ENCODE peak calls at places on chromosomes 2 and 18, in four cellular contexts. K, D, V and W are unnamed samples.

GRCh38 chr18:2723207-2723606 is 67.7 kb downstream of the SMCHD1 start:
- DNase-seq in D (no peak), V (no peak), K (no peak), W (no peak)

GRCh38 chr2:231685349-231686191 is 22.8 kb upstream of the PTMA start:
- DNase-seq in D (peak), V (no peak), K (no peak), W (no peak)

GRCh38 chr2:239393401-239393940 is 7.3 kb downstream of the HDAC4 start:
- DNase-seq in D (no peak), K (no peak), V (no peak), W (no peak)

GRCh38 chr18:3538954-3539617 is 89.1 kb downstream of the TGIF1 start:
- DNase-seq in V (no peak), K (no peak), D (no peak), W (no peak)

GRCh38 chr18:46632401-46633089 is 24.5 kb downstream of the LOXHD1 start:
- DNase-seq in D (no peak), K (peak), V (no peak), W (no peak)

GRCh38 chr2:45010706-45011036 is 1.4 kb upstream of the SIX2 start:
- DNase-seq in D (no peak), V (no peak), K (no peak), W (no peak)

GRCh38 chr2:113219889-113220641 is 46.3 kb downstream of the PSD4 start:
- DNase-seq in D (peak), V (no peak), K (peak), W (no peak)

GRCh38 chr2:23330214-23330613 is 54.8 kb upstream of the KLHL29 start:
- DNase-seq in K (peak), V (no peak), D (no peak), W (peak)

GRCh38 chr2:207632575-207633492 is 7.6 kb upstream of the METTL21A start:
- DNase-seq in D (peak), K (peak), V (no peak), W (no peak)

GRCh38 chr2:111669928-111670695 is 213.9 kb downstream of the ANAPC1 start:
- DNase-seq in D (no peak), V (no peak), K (no peak), W (no peak)

GRCh38 chr18:79626905-79627749 is 52.5 kb upstream of the CTDP1 start:
- DNase-seq in D (no peak), K (no peak), V (no peak), W (no peak)

GRCh38 chr18:55503167-55503820 is 84.7 kb downstream of the TCF4 start:
- DNase-seq in V (no peak), K (no peak), D (no peak), W (peak)
- TF ChIP-seq MYC in V (no peak), K (no peak), D (no peak), W (no peak)

GRCh38 chr2:189676471-189676870 is 2.0 kb downstream of the ANKAR start:
- DNase-seq in D (no peak), K (no peak), V (no peak), W (no peak)

GRCh38 chr2:189674374-189675112 is at the start of gene ANKAR:
- DNase-seq in D (peak), V (peak), K (no peak), W (peak)

GRCh38 chr2:189669913-189670312 is 4.6 kb upstream of the ANKAR start:
- DNase-seq in D (peak), V (no peak), K (no peak), W (no peak)

GRCh38 chr2:189679224-189679623 is 4.8 kb downstream of the ANKAR start:
- DNase-seq in V (no peak), D (no peak), K (no peak), W (no peak)

DNA sequence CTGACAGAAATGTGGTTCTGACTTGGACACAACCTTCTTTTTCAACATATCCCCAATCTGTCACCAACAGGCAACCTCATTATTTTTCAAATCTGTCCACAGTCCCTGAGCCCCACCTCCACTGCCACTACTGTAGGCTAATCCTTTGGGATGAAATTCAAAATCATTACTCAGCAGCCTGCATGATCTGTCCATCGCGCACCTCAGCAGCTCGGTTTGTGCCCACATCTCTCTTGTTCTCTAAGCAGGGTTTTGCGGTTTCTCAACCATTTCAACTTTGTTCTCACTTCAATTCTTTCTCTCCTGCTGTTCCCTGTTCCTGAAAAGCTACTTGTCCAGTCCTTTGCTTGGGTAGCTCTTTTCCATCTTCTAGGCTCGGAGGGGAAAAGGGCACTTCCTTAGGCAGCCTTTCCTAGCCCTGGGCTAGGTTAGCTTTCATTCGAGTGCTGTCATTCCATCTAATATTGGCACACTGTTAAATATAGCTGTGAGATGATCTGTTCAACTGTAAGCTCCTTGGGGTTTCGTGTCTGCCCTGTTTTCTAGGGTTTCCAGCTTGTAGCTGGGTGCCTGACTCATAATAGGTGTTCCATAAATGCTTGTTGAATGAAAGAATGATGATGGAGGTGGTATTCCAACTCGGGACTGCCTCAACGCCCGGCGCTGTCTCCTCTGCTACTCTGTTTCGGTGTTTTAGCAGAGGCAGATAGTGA is 653 bp upstream of the ANKAR start:
- DNase-seq in V (no peak), D (no peak), K (no peak), W (no peak)
- H3K9ac ChIP-seq in V (peak), D (peak), K (no peak), W (peak)

DNA sequence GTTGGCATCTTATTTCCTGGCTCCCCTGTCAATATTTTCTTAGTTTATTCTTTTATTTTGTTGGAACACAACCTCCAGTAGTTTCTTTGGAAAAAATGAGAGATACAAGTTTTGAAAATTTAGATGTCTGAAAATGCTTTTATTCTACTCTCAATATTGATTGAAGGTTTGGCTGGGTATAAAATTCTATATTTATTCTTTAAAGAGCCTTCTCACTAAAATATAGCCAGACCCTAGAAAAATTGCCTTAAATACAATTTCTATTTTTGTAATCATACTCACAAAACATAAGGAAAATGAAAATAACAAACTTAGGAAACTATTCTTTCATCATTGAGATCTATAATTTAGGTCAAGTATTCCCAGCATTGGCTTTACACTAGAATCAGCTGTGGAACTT is 103.7 kb downstream of the CYP26B1 start:
- DNase-seq in V (no peak), D (no peak), K (no peak), W (no peak)
- TF ChIP-seq MYC in V (no peak), D (no peak), K (no peak), W (no peak)

GRCh38 chr2:149488719-149489440 is 98.7 kb downstream of the MMADHC start:
- DNase-seq in D (no peak), V (no peak), K (no peak), W (no peak)
- H3K9ac ChIP-seq in D (no peak), V (no peak), K (no peak), W (no peak)

GRCh38 chr2:229249536-229249935 is 21.6 kb downstream of the PID1 start:
- DNase-seq in D (no peak), V (no peak), K (no peak), W (no peak)

GRCh38 chr2:229240984-229241491 is 30.0 kb downstream of the PID1 start:
- DNase-seq in K (no peak), V (no peak), D (no peak), W (no peak)

GRCh38 chr2:229245013-229245412 is 26.1 kb downstream of the PID1 start:
- DNase-seq in V (no peak), D (no peak), K (no peak), W (no peak)

GRCh38 chr2:229246334-229246733 is 24.8 kb downstream of the PID1 start:
- DNase-seq in K (no peak), V (no peak), D (no peak), W (no peak)

GRCh38 chr2:229243880-229244560 is 27.1 kb downstream of the PID1 start:
- DNase-seq in D (no peak), V (no peak), K (no peak), W (no peak)
- TF ChIP-seq MYC in D (no peak), V (no peak), K (no peak), W (no peak)